ENCODE peak calls at places on chromosome 12, in seven cellular contexts. W is IMR-90, K is Peyer's patch, Y is gastrocnemius medialis, M is breast epithelium, E is AG04450, C is stomach. N is an unnamed sample. For H3K9me3, the result is how much of the 10 kb centered on the place peaks cover.

GRCh38 chr12:89949457-89950195 is 241.0 kb upstream of the ATP2B1 start:
- DNase-seq in W (peak), K (peak), Y (no peak), M (no peak), E (no peak), C (no peak), N (no peak)

GRCh38 chr12:63419119-63419518 is 249.2 kb downstream of the DPY19L2 start:
- DNase-seq in W (no peak), K (no peak), Y (no peak), M (no peak), E (no peak), C (no peak), N (no peak)

GRCh38 chr12:110403975-110404675 is 617 bp upstream of the ANAPC7 start:
- DNase-seq in W (peak), K (peak), Y (peak), M (peak), E (no peak), C (peak), N (peak)

GRCh38 chr12:106224392-106224706 is 23.5 kb downstream of the CKAP4 start:
- DNase-seq in W (no peak), K (no peak), Y (no peak), M (no peak), E (no peak), C (no peak), N (no peak)

GRCh38 chr12:104094284-104094683 is 30.0 kb downstream of the HCFC2 start:
- DNase-seq in W (peak), K (no peak), Y (no peak), M (no peak), E (peak), C (no peak), N (no peak)

GRCh38 chr12:105355752-105356151 is 25.3 kb downstream of the C12orf75 start:
- DNase-seq in W (peak), K (no peak), Y (no peak), M (no peak), E (peak), C (no peak), N (no peak)

GRCh38 chr12:57049890-57050289 is at the start of gene MYO1A:
- DNase-seq in W (peak), K (peak), Y (no peak), M (no peak), E (no peak), C (peak), N (no peak)

GRCh38 chr12:69405466-69405865 is 45.9 kb downstream of the YEATS4 start:
- DNase-seq in W (peak), K (no peak), Y (peak), M (no peak), E (peak), C (no peak), N (no peak)

GRCh38 chr12:114272071-114272470 is 133.9 kb downstream of the TBX5 start:
- DNase-seq in W (no peak), K (no peak), Y (no peak), M (no peak), E (no peak), C (no peak), N (no peak)

GRCh38 chr12:45215419-45216296 is at the start of gene ANO6:
- DNase-seq in W (peak), K (peak), Y (peak), M (peak), E (peak), C (peak), N (peak)

GRCh38 chr12:45214739-45215418 is 1.0 kb upstream of the ANO6 start:
- DNase-seq in W (peak), K (no peak), Y (no peak), M (no peak), E (no peak), C (no peak), N (no peak)

GRCh38 chr12:45212064-45212463 is 3.8 kb upstream of the ANO6 start:
- DNase-seq in W (no peak), K (no peak), Y (no peak), M (no peak), E (no peak), C (no peak), N (no peak)

GRCh38 chr12:45213107-45213506 is 2.8 kb upstream of the ANO6 start:
- DNase-seq in W (no peak), K (no peak), Y (no peak), M (no peak), E (no peak), C (no peak), N (no peak)

DNA sequence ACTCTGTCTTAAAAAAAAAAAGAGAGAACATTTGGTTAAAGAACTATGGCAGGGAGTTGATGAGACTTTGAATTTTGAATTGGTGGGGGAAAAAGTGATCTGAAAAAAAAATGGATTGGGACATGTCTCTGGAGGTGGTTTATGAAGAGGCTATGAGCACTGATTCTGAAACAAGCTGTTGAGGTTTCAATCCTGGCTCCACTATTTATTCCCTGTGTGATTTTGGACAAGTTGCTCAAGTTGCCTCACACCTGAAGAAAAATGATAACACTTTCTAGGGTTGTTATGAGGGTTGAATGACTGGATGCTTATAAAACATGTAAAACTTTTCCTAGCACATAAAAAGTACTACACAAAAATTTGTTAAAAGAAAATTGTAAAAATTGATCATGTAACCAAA is 1.8 kb upstream of the ANO6 start:
- DNase-seq in W (no peak), K (no peak), Y (no peak), M (no peak), E (no peak), C (no peak), N (no peak)
- H3K4me3 ChIP-seq in W (no peak), K (no peak), Y (no peak), M (no peak), E (no peak), C (no peak), N (no peak)

GRCh38 chr12:46185686-46186085 is 83.2 kb downstream of the SLC38A1 start:
- DNase-seq in W (no peak), K (no peak), Y (no peak), M (no peak), E (no peak), C (no peak), N (no peak)

GRCh38 chr12:46187023-46187422 is 81.8 kb downstream of the SLC38A1 start:
- DNase-seq in W (peak), K (no peak), Y (peak), M (peak), E (peak), C (no peak), N (no peak)

GRCh38 chr12:46186088-46186487 is 82.8 kb downstream of the SLC38A1 start:
- DNase-seq in W (no peak), K (no peak), Y (no peak), M (no peak), E (no peak), C (no peak), N (no peak)

GRCh38 chr12:46188170-46188569 is 80.7 kb downstream of the SLC38A1 start:
- DNase-seq in W (no peak), K (no peak), Y (no peak), M (no peak), E (no peak), C (no peak), N (no peak)
- TF ChIP-seq CTCF in W (no peak), K (no peak), Y (no peak), M (no peak), E (no peak), C (no peak), N (no peak)

DNA sequence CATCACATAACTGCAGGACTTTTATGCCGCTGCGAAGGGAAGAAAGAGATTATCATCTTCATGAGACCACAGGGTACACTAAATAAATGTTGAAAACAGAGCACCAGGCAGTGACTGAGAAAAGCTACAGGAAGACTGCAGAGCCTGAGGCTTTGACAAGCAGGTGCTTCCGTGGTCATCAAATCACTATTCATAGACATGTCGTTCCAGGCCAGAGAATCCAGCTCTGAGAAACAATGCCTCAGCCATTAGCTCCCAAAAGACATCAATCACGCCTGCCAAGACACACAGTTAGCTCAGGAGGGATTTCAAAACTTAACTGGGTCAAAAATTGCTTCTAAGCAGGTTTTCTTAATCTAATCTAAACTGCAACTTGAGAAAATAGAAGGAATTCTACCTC is 47.2 kb upstream of the GARIN6 start:
- DNase-seq in W (no peak), K (no peak), Y (no peak), M (no peak), E (no peak), C (no peak), N (no peak)
- H3K9me3 ChIP-seq in W (under half), K (under half), Y (under half), M (under half), E (under half), C (under half), N (under half)

GRCh38 chr12:50129297-50129696 is 17.3 kb downstream of the COX14 start:
- DNase-seq in W (no peak), K (no peak), Y (no peak), M (no peak), E (no peak), C (no peak), N (no peak)

GRCh38 chr12:50121636-50122035 is 9.6 kb downstream of the COX14 start:
- DNase-seq in W (no peak), K (no peak), Y (no peak), M (no peak), E (no peak), C (no peak), N (no peak)

GRCh38 chr12:50132505-50133135 is 20.6 kb downstream of the COX14 start:
- DNase-seq in W (peak), K (no peak), Y (no peak), M (no peak), E (no peak), C (no peak), N (no peak)

GRCh38 chr12:50127546-50127945 is 15.5 kb downstream of the COX14 start:
- DNase-seq in W (no peak), K (no peak), Y (no peak), M (no peak), E (no peak), C (no peak), N (no peak)
- H3K4me3 ChIP-seq in W (no peak), K (no peak), Y (no peak), M (no peak), E (no peak), C (no peak), N (no peak)

N was measured in upper lobe of right lung.